ENCODE peak calls at places on chromosomes 12 and 14, in four cellular contexts. M is transverse colon, E is tibial nerve, W is left ventricle myocardium inferior. Q is an unnamed sample.

GRCh38 chr12:84508325-84508861 is 404.2 kb downstream of the SLC6A15 start:
- DNase-seq in M (no peak), E (no peak), W (no peak), Q (peak)

GRCh38 chr12:124512667-124513296 is 54.6 kb downstream of the NCOR2 start:
- DNase-seq in M (peak), E (peak), W (peak), Q (peak)

GRCh38 chr12:63151898-63152700 is 1.1 kb upstream of the AVPR1A start:
- DNase-seq in M (peak), E (no peak), W (peak), Q (no peak)

GRCh38 chr12:108381793-108382436 is 42.8 kb upstream of the CMKLR1 start:
- DNase-seq in M (no peak), E (no peak), W (no peak), Q (no peak)

GRCh38 chr12:77407951-77408350 is 342.6 kb upstream of the E2F7 start:
- DNase-seq in M (no peak), E (no peak), W (no peak), Q (no peak)

GRCh38 chr12:120887253-120888043 is 16.7 kb downstream of the SPPL3 start:
- DNase-seq in M (no peak), E (no peak), W (no peak), Q (no peak)

GRCh38 chr14:91295276-91295845 is 50.9 kb upstream of the GPR68 start:
- DNase-seq in M (no peak), E (no peak), W (no peak), Q (no peak)

GRCh38 chr14:102473559-102473958 is 36.0 kb downstream of the ANKRD9 start:
- DNase-seq in M (no peak), E (no peak), W (no peak), Q (no peak)

GRCh38 chr14:71534506-71534905 is 397.7 kb upstream of the RGS6 start:
- DNase-seq in M (no peak), E (no peak), W (no peak), Q (no peak)

GRCh38 chr14:81208489-81208888 is 12.3 kb downstream of the GTF2A1 start:
- DNase-seq in M (no peak), E (no peak), W (no peak), Q (no peak)

GRCh38 chr12:72560370-72560769 is 288.2 kb downstream of the TRHDE start:
- DNase-seq in M (no peak), E (no peak), W (no peak), Q (no peak)

GRCh38 chr12:94872671-94873367 is 130.7 kb downstream of the NDUFA12 start:
- DNase-seq in M (no peak), E (no peak), W (no peak), Q (no peak)

GRCh38 chr12:94873368-94874085 is 130.0 kb downstream of the NDUFA12 start:
- DNase-seq in M (peak), E (no peak), W (peak), Q (no peak)

GRCh38 chr12:94874086-94874985 is 129.2 kb downstream of the NDUFA12 start:
- DNase-seq in M (no peak), E (no peak), W (no peak), Q (no peak)

GRCh38 chr12:94874986-94875312 is 128.5 kb downstream of the NDUFA12 start:
- DNase-seq in M (no peak), E (no peak), W (no peak), Q (no peak)

DNA sequence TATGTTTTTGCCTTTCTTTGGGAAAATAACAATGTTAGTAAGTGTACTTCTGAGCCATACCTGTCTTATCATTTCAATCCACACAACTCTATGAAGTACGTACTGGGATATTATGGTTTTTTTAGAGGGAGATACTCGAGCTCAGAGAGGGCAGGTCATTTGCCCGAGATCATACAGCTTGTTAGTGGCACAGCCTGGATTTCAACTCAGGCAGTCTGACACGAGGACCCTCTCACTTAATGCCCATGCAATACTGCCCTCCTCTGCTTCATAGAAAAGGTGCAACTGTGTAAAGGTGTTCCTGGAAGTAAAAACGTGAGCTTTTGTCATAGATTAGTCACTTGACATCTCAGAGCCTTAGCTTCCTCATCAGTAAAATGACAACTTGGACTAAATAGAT is 128.0 kb downstream of the NDUFA12 start:
- DNase-seq in M (no peak), E (no peak), W (no peak), Q (no peak)
- TF ChIP-seq CTCF in M (peak), E (no peak), W (peak), Q (no peak)

GRCh38 chr14:61304678-61305077 is 16.7 kb upstream of the PRKCH start:
- DNase-seq in M (no peak), E (no peak), W (no peak), Q (no peak)

GRCh38 chr14:61308198-61308597 is 13.2 kb upstream of the PRKCH start:
- DNase-seq in M (no peak), E (no peak), W (no peak), Q (no peak)
- H3K4me3 ChIP-seq in M (no peak), E (no peak), W (no peak), Q (no peak)

DNA sequence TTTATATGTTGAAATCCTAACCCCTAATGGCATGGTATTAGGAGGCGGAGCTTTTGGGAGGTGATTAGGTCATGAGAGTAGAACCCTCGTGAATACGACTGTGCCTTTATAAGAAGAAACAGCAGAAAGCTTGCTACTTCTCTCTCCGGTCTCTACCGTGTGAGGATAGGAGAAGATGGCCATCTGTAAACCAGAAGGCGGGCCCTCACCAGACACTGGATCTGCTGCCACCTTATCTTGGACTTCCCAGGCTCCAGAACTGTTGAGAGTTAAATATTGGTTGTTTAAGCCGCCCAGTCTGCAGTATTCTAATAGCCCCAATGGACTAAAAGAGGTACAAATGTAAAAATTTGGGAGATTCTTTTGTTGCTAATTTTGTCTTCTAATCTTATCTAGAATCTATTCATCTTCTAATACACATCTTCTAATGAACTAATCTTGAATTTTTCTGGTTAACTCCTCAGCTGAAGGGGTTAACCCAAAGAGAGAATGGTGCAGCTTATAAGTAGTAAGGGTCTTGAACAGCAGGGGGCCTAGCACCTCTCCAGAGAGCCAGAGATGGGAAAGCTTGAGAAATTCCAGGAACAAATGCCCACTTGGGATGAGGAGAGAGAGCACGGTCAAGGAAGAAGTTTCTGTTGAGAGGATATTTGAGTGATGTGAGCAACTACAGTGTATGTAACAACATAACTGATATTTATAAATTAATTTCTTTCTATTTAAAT is 264.0 kb upstream of the GRIP1 start:
- DNase-seq in M (no peak), E (no peak), W (no peak), Q (no peak)
- TF ChIP-seq CTCF in M (no peak), E (no peak), W (no peak), Q (no peak)

GRCh38 chr12:104792570-104792969 is 165.5 kb downstream of the SLC41A2 start:
- DNase-seq in M (no peak), E (no peak), W (no peak), Q (peak)

GRCh38 chr12:104793280-104793679 is 164.8 kb downstream of the SLC41A2 start:
- DNase-seq in M (no peak), E (no peak), W (no peak), Q (peak)

GRCh38 chr12:104793968-104794367 is 164.1 kb downstream of the SLC41A2 start:
- DNase-seq in M (no peak), E (no peak), W (no peak), Q (no peak)

GRCh38 chr12:104788848-104789271 is 169.2 kb downstream of the SLC41A2 start:
- DNase-seq in M (no peak), E (no peak), W (no peak), Q (no peak)

GRCh38 chr12:104790296-104791125 is 167.6 kb downstream of the SLC41A2 start:
- DNase-seq in M (peak), E (no peak), W (peak), Q (no peak)
- H3K4me3 ChIP-seq in M (no peak), E (no peak), W (no peak), Q (no peak)

GRCh38 chr12:68158427-68158826 is 1.1 kb downstream of the IFNG start:
- DNase-seq in M (no peak), E (no peak), W (no peak), Q (no peak)
- TF ChIP-seq CTCF in M (peak), E (no peak), W (peak), Q (peak)

DNA sequence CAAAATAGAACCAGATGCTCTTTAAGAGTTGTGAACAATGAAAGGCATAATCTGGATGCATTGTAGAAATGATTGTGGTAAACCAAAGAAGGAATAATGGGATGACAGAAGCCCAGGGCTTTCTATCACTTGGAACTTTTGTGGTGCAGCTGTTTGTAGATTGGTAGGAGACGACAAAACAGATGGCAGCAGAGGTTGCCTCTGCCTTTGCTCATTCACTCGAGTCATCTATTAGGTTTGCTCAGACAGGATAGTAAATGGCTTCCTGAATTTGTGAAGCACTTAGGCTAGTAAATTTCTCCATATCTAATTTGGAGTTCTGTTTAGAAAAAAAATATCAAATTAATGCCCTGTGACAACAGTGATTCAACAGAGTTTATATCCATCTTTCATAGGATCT is 78.4 kb downstream of the FGD4 start:
- DNase-seq in M (no peak), E (no peak), W (no peak), Q (no peak)
- H3K4me3 ChIP-seq in M (no peak), E (no peak), W (no peak), Q (no peak)

Q was measured in AG09309.